ENCODE peak calls at places on chromosomes 3 and 15, in nine cellular contexts. P is GM23248; L is CD8-positive, alpha-beta memory T cell; O is caudate nucleus; M is keratinocyte; D is CD8-positive, alpha-beta T cell; J is mesendoderm; R is left ventricle myocardium inferior; B is psoas muscle. S is an unnamed sample.
A peak's percentile ranks its signal among the peaks of the same experiment; 100 is the strongest.

GRCh38 chr15:40845511-40846284 is 1.9 kb downstream of the SPINT1 start:
- DNase-seq in P (no peak), L (no peak), O (no peak), M (peak; percentile 89), D (no peak), J (peak; percentile 89), R (no peak), B (no peak), S (peak; percentile 91)

GRCh38 chr15:79243723-79244122 is 38.8 kb upstream of the ANKRD34C start:
- DNase-seq in P (peak; percentile 4), L (no peak), O (no peak), M (no peak), D (no peak), J (peak; percentile 25), R (peak; percentile 40), B (no peak), S (no peak)

GRCh38 chr15:91793771-91794170 is 59.7 kb upstream of the SLCO3A1 start:
- DNase-seq in P (peak; percentile 5), L (no peak), O (no peak), M (no peak), D (no peak), J (no peak), R (no peak), B (no peak), S (no peak)

GRCh38 chr3:42668403-42668740 is 14.9 kb downstream of the ZBTB47 start:
- DNase-seq in P (no peak), L (no peak), O (no peak), M (no peak), D (no peak), J (no peak), R (no peak), B (no peak), S (no peak)

GRCh38 chr3:79329154-79329553 is 438.6 kb downstream of the ROBO1 start:
- DNase-seq in P (peak; percentile 35), L (no peak), O (no peak), M (no peak), D (no peak), J (peak; percentile 37), R (no peak), B (no peak), S (no peak)

GRCh38 chr15:77027697-77028450 is 32.9 kb downstream of the PSTPIP1 start:
- DNase-seq in P (no peak), L (no peak), O (no peak), M (no peak), D (peak; percentile 45), J (peak; percentile 43), R (no peak), B (peak; percentile 67), S (no peak)

GRCh38 chr3:157271283-157271882 is 111.4 kb upstream of the CCNL1 start:
- DNase-seq in P (no peak), L (no peak), O (no peak), M (no peak), D (no peak), J (peak; percentile 15), R (no peak), B (no peak), S (no peak)

GRCh38 chr15:99201410-99202175 is 47.8 kb downstream of the TTC23 start:
- DNase-seq in P (no peak), L (no peak), O (no peak), M (no peak), D (no peak), J (no peak), R (no peak), B (no peak), S (no peak)

GRCh38 chr15:77753238-77753873 is 120.6 kb upstream of the LINGO1 start:
- DNase-seq in P (peak; percentile 45), L (no peak), O (no peak), M (no peak), D (no peak), J (peak; percentile 69), R (no peak), B (no peak), S (no peak)

GRCh38 chr3:72368331-72368975 is 479.8 kb downstream of the SHQ1 start:
- DNase-seq in P (peak; percentile 70), L (no peak), O (no peak), M (no peak), D (no peak), J (no peak), R (no peak), B (no peak), S (no peak)

GRCh38 chr3:31562525-31562924 is 29.8 kb downstream of the STT3B start:
- DNase-seq in P (no peak), L (peak; percentile 8), O (no peak), M (no peak), D (peak; percentile 60), J (peak; percentile 90), R (peak; percentile 12), B (peak; percentile 33), S (no peak)

GRCh38 chr3:183378008-183378407 is 50.4 kb downstream of the MCF2L2 start:
- DNase-seq in P (no peak), L (no peak), O (no peak), M (no peak), D (no peak), J (no peak), R (no peak), B (no peak), S (no peak)

GRCh38 chr3:183375787-183376186 is 52.6 kb downstream of the MCF2L2 start:
- DNase-seq in P (no peak), L (no peak), O (no peak), M (no peak), D (no peak), J (no peak), R (no peak), B (no peak), S (no peak)

GRCh38 chr3:183378545-183378944 is 49.9 kb downstream of the MCF2L2 start:
- DNase-seq in P (no peak), L (no peak), O (no peak), M (no peak), D (no peak), J (no peak), R (no peak), B (no peak), S (no peak)

GRCh38 chr3:183378951-183379350 is 49.5 kb downstream of the MCF2L2 start:
- DNase-seq in P (no peak), L (no peak), O (no peak), M (no peak), D (no peak), J (no peak), R (no peak), B (no peak), S (no peak)

GRCh38 chr3:183377307-183377959 is 51.0 kb downstream of the MCF2L2 start:
- DNase-seq in P (no peak), L (no peak), O (no peak), M (peak; percentile 53), D (no peak), J (no peak), R (no peak), B (no peak), S (peak; percentile 45)
- H3K27ac ChIP-seq in P (no peak overlapping the region), L (no peak overlapping the region), O (no peak overlapping the region), M (peak overlapping the region; percentile 40), D (no peak overlapping the region), J (no peak overlapping the region), R (no peak overlapping the region), B (no peak overlapping the region), S (peak overlapping the region; percentile 75)

GRCh38 chr15:66884661-66885237 is 180.7 kb upstream of the SMAD3 start:
- DNase-seq in P (no peak), L (no peak), O (no peak), M (no peak), D (peak; percentile 11), J (no peak), R (no peak), B (no peak), S (no peak)

GRCh38 chr15:66880380-66881155 is 178.5 kb downstream of the SMAD6 start:
- DNase-seq in P (no peak), L (no peak), O (no peak), M (no peak), D (peak; percentile 38), J (no peak), R (no peak), B (no peak), S (no peak)

GRCh38 chr15:66883322-66883911 is 181.4 kb downstream of the SMAD6 start:
- DNase-seq in P (peak; percentile 100), L (no peak), O (peak; percentile 30), M (peak; percentile 99), D (peak; percentile 15), J (peak; percentile 100), R (peak; percentile 90), B (peak; percentile 95), S (peak; percentile 92)

GRCh38 chr15:66881173-66881905 is 179.3 kb downstream of the SMAD6 start:
- DNase-seq in P (no peak), L (no peak), O (no peak), M (no peak), D (peak; percentile 31), J (no peak), R (no peak), B (no peak), S (no peak)

GRCh38 chr15:66882251-66883020 is 180.4 kb downstream of the SMAD6 start:
- DNase-seq in P (peak; percentile 95), L (no peak), O (no peak), M (no peak), D (peak; percentile 5), J (no peak), R (no peak), B (peak; percentile 67), S (no peak)
- H3K27ac ChIP-seq in P (peak overlapping the region; percentile 95), L (no peak overlapping the region), O (no peak overlapping the region), M (no peak overlapping the region), D (no peak overlapping the region), J (peak overlapping the region; percentile 7), R (peak overlapping the region; percentile 92), B (peak overlapping the region; percentile 57), S (peak overlapping the region; percentile 44)

GRCh38 chr3:11642455-11643162 is 1.1 kb downstream of the VGLL4 start:
- DNase-seq in P (peak; percentile 90), L (peak; percentile 67), O (peak; percentile 59), M (no peak), D (peak; percentile 80), J (peak; percentile 84), R (peak; percentile 83), B (peak; percentile 93), S (no peak)

GRCh38 chr3:11641683-11642407 is 1.9 kb downstream of the VGLL4 start:
- DNase-seq in P (peak; percentile 76), L (peak; percentile 42), O (no peak), M (no peak), D (no peak), J (peak; percentile 72), R (no peak), B (no peak), S (no peak)

GRCh38 chr3:11640009-11640673 is 3.6 kb downstream of the VGLL4 start:
- DNase-seq in P (no peak), L (no peak), O (no peak), M (no peak), D (no peak), J (no peak), R (no peak), B (no peak), S (no peak)

GRCh38 chr3:11643212-11644087 is at the start of gene VGLL4:
- DNase-seq in P (peak; percentile 95), L (peak; percentile 47), O (peak; percentile 84), M (no peak), D (peak; percentile 78), J (peak; percentile 99), R (peak; percentile 93), B (peak; percentile 94), S (no peak)

GRCh38 chr3:11641316-11641682 is 2.4 kb downstream of the VGLL4 start:
- DNase-seq in P (peak; percentile 53), L (no peak), O (no peak), M (no peak), D (no peak), J (no peak), R (no peak), B (no peak), S (no peak)
- H3K27ac ChIP-seq in P (peak overlapping the region; percentile 100), L (peak overlapping the region; percentile 93), O (peak overlapping the region; percentile 97), M (peak overlapping the region; percentile 83), D (peak overlapping the region; percentile 85), J (no peak overlapping the region), R (peak overlapping the region; percentile 97), B (peak overlapping the region; percentile 98), S (peak overlapping the region; percentile 86)

GRCh38 chr3:14411988-14412387 is 9.6 kb downstream of the SLC6A6 start:
- DNase-seq in P (no peak), L (no peak), O (no peak), M (no peak), D (no peak), J (peak; percentile 73), R (no peak), B (no peak), S (no peak)
- H3K27ac ChIP-seq in P (no peak overlapping the region), L (no peak overlapping the region), O (no peak overlapping the region), M (no peak overlapping the region), D (no peak overlapping the region), J (no peak overlapping the region), R (no peak overlapping the region), B (peak overlapping the region; percentile 78), S (no peak overlapping the region)